ENCODE peak calls at places on chromosomes 2 and 18, in five cellular contexts. Y, E, J, Q and S are unnamed samples.

GRCh38 chr18:2912357-2913299 is 65.8 kb downstream of the EMILIN2 start:
- DNase-seq in Y (no peak), E (no peak), J (no peak), Q (no peak), S (no peak)

GRCh38 chr2:23824777-23825212 is 102.1 kb downstream of the ATAD2B start:
- DNase-seq in Y (peak), E (peak), J (peak), Q (peak), S (no peak)

GRCh38 chr2:69559696-69560482 is 83.7 kb downstream of the AAK1 start:
- DNase-seq in Y (peak), E (peak), J (peak), Q (no peak), S (no peak)

GRCh38 chr2:38155-38554 is 8.2 kb downstream of the FAM110C start:
- DNase-seq in Y (no peak), E (no peak), J (no peak), Q (no peak), S (no peak)

GRCh38 chr2:60528366-60528765 is 25.1 kb downstream of the BCL11A start:
- DNase-seq in Y (no peak), E (no peak), J (no peak), Q (no peak), S (no peak)

GRCh38 chr2:64526034-64526433 is 1.9 kb downstream of the AFTPH start:
- DNase-seq in Y (no peak), E (no peak), J (no peak), Q (no peak), S (no peak)

GRCh38 chr2:205814039-205814364 is 131.7 kb downstream of the NRP2 start:
- DNase-seq in Y (no peak), E (no peak), J (no peak), Q (no peak), S (no peak)

GRCh38 chr18:22307528-22307927 is 110.2 kb downstream of the CTAGE1 start:
- DNase-seq in Y (no peak), E (no peak), J (no peak), Q (no peak), S (no peak)

GRCh38 chr18:48326901-48327675 is 82.1 kb downstream of the ZBTB7C start:
- DNase-seq in Y (no peak), E (no peak), J (no peak), Q (no peak), S (no peak)

GRCh38 chr2:202009019-202009481 is 24.6 kb upstream of the FZD7 start:
- DNase-seq in Y (no peak), E (no peak), J (no peak), Q (no peak), S (no peak)

GRCh38 chr2:72887032-72887835 is at the start of gene SPR:
- DNase-seq in Y (peak), E (peak), J (peak), Q (peak), S (peak)
- TF ChIP-seq CTCF in Y (no peak), E (no peak), J (peak), Q (no peak), S (no peak)

GRCh38 chr2:133888107-133888506 is 319.8 kb upstream of the NCKAP5 start:
- DNase-seq in Y (no peak), E (no peak), J (no peak), Q (no peak), S (no peak)

GRCh38 chr2:133887676-133888040 is 319.4 kb upstream of the NCKAP5 start:
- DNase-seq in Y (no peak), E (no peak), J (no peak), Q (no peak), S (no peak)

GRCh38 chr2:133886735-133887675 is 318.7 kb upstream of the NCKAP5 start:
- DNase-seq in Y (peak), E (peak), J (peak), Q (peak), S (peak)

GRCh38 chr2:133885847-133886246 is 317.6 kb upstream of the NCKAP5 start:
- DNase-seq in Y (no peak), E (no peak), J (no peak), Q (no peak), S (no peak)

DNA sequence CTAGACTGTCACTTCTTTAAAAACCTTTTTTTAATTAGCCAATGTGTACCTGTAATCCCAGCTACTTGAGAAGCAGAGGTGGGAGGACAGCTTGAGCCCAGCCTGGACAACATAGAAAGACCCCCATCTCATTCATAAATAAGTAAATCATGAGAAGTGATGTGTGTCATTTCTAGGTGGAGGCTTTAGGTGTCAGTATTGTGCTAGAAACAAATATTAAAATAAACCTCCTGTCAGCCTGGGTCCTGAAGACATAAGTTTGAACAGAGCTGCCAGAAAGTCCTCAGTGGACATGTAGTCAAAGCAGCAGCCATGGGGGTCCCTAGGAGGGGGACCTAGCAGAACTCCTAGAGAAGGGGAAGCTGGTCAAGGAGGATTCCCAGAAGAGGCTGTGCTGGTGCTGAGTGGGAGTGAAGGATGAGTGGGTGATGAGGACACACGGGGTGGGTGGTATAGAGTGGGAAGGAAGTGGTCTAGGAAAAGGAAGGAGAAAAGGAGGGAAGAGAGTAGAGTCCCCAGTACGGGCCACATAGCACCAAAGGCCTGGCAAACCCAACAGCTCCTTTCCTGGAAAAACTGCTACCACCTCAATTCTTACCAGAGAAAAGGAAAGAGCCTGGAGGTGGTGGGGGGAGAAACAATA is 316.6 kb upstream of the NCKAP5 start:
- DNase-seq in Y (no peak), E (no peak), J (peak), Q (no peak), S (no peak)
- TF ChIP-seq CTCF in Y (peak), E (no peak), J (no peak), Q (peak), S (peak)

GRCh38 chr2:67318014-67318413 is 79.1 kb upstream of the ETAA1 start:
- DNase-seq in Y (peak), E (no peak), J (no peak), Q (no peak), S (no peak)

GRCh38 chr2:67318966-67319590 is 78.1 kb upstream of the ETAA1 start:
- DNase-seq in Y (no peak), E (no peak), J (no peak), Q (no peak), S (no peak)

GRCh38 chr2:67323209-67323991 is 73.7 kb upstream of the ETAA1 start:
- DNase-seq in Y (no peak), E (no peak), J (no peak), Q (no peak), S (no peak)

DNA sequence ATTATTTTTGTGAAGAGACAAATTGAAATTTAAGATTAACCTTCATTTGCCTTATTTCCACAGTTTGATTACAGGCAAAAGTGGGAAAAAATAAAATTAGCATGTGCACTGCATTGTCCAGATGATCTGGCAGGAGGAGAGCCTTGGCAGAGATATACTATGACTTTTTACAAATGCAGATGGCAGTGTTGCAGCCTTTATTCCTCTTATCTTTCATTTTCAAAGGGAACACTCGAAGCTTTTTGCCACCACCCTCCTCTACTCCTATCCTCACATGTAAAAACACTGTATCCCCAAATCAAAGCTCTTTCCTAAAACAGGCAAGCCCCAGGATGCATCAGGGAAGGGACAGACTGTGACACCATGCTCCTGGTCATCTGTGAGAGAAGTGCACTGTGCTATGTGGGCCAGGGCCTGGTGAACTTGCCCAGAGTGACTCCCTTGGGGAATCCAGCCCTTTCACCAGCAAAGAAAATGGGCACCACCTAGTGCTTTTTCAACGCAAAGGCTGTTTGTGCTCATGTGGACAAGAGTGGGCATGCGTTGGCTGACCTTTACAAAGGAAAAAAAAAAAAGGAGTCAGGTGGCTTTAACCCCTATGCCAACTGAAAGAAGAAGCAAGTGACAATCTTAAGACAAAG is 74.7 kb upstream of the ETAA1 start:
- DNase-seq in Y (peak), E (peak), J (peak), Q (peak), S (peak)
- TF ChIP-seq CTCF in Y (peak), E (peak), J (no peak), Q (peak), S (peak)

GRCh38 chr18:67278984-67279383 is 237.5 kb downstream of the DSEL start:
- DNase-seq in Y (no peak), E (no peak), J (no peak), Q (no peak), S (no peak)
- TF ChIP-seq CTCF in Y (no peak), E (no peak), J (no peak), Q (no peak), S (no peak)